ENCODE peak calls at places on chromosomes 6 and 20, in four cellular contexts. V, L, T and U are unnamed samples.
A peak's percentile ranks its signal among the peaks of the same experiment; 100 is the strongest.

GRCh38 chr20:37337208-37337955 is 8.6 kb upstream of the SRC start:
- DNase-seq in L (no peak), V (no peak), T (no peak), U (no peak)

GRCh38 chr6:80181352-80182081 is 75.0 kb downstream of the BCKDHB start:
- DNase-seq in L (no peak), T (no peak), V (no peak), U (peak; percentile 25)

GRCh38 chr6:28383235-28384142 is 16.1 kb downstream of the ZSCAN12 start:
- DNase-seq in T (peak; percentile 94), V (peak; percentile 92), L (peak; percentile 85), U (peak; percentile 90)

GRCh38 chr6:40778186-40778585 is 191.0 kb upstream of the LRFN2 start:
- DNase-seq in T (no peak), V (no peak), L (no peak), U (no peak)

GRCh38 chr6:117078624-117079023 is 186.7 kb upstream of the VGLL2 start:
- DNase-seq in T (no peak), V (peak; percentile 25), L (no peak), U (no peak)

GRCh38 chr20:57525328-57526053 is 551 bp upstream of the CTCFL start:
- DNase-seq in T (peak; percentile 20), V (no peak), L (no peak), U (no peak)

GRCh38 chr6:31354788-31355539 is 2.0 kb downstream of the HLA-B start:
- DNase-seq in T (no peak), L (no peak), V (no peak), U (no peak)

GRCh38 chr20:62063981-62064787 is 1.5 kb downstream of the TAF4 start:
- DNase-seq in T (peak; percentile 42), L (no peak), V (peak; percentile 59), U (peak; percentile 42)

DNA sequence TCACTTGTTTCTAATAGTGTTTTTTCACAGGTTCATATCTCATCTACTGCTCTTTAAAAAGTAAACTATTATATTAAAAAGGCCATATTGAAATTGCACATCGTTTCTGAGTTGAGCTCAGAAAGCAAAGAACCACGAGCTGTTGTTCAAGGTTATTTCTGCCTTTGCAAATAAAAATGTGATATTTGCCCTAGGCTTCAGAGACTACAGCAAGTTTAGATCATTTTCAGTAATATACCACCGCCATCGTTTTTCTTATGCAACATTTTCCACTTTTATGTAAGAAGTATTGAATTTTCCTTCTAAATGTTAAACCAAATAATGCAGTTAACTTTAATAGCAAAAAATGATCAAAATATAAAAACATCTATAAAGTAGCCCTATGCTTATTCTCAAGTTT is 71.1 kb downstream of the DST start:
- DNase-seq in L (no peak), V (no peak), T (no peak), U (no peak)
- H3K4me1 ChIP-seq in L (no peaks in the 10 kb centered on the region), V (no peaks in the 10 kb centered on the region), T (no peaks in the 10 kb centered on the region), U (no peaks in the 10 kb centered on the region)

GRCh38 chr20:22575087-22575721 is 9.2 kb downstream of the FOXA2 start:
- DNase-seq in T (no peak), L (no peak), V (peak; percentile 16), U (no peak)
- H3K4me3 ChIP-seq in T (no peak overlapping the region), L (no peak overlapping the region), V (no peak overlapping the region), U (no peak overlapping the region)

GRCh38 chr6:26307830-26308229 is 57.2 kb upstream of the BTN3A2 start:
- DNase-seq in T (no peak), V (no peak), L (no peak), U (no peak)

GRCh38 chr6:26302941-26303559 is 61.9 kb upstream of the BTN3A2 start:
- DNase-seq in V (no peak), T (no peak), L (no peak), U (no peak)

GRCh38 chr6:26306248-26306647 is 58.8 kb upstream of the BTN3A2 start:
- DNase-seq in L (no peak), V (no peak), T (no peak), U (no peak)

GRCh38 chr6:26304213-26305096 is 60.5 kb upstream of the BTN3A2 start:
- DNase-seq in T (peak; percentile 45), L (peak; percentile 38), V (peak; percentile 32), U (no peak)

DNA sequence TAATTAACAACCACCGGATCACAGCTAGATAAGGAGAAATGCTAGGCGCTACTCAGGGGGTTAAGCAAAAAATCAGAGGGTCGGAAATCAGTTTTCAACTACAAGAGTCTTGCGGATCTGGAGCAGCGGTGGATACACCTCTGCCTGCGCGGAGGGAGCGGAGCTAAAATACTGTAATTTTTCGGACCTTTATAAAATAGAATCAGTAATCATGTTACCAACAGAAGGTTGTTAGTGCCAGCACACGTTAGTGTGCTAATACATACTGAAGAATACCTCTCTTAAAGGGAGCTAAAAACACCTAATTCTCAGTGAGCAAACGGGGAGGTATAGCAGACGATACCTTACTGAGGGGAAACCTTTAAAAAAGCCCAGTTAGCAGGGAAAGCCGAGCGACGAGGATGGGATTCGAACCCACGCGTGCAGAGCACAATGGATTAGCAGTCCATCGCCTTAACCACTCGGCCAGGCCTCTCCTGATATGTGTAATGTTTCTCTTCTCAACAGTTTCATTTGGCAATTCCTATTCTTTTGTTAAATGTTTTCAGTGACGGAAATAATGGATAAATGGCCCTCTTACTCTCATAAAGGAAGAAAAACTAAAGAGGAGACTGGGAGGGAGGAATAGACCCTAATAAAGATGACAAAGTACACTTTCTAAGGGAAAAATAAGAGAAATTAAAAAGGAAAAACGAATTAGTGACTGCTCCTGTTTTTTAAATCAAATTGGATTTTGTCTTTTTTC is 59.7 kb upstream of the BTN3A2 start:
- DNase-seq in L (peak; percentile 81), V (peak; percentile 58), T (peak; percentile 65), U (peak; percentile 61)
- TF ChIP-seq POLR2A in L (no peak), V (no peak), T (no peak), U (no peak)

GRCh38 chr6:7991992-7992815 is 72.0 kb downstream of the BLOC1S5 start:
- DNase-seq in T (no peak), L (peak; percentile 50), V (no peak), U (no peak)
- H3K4me1 ChIP-seq in T (no peaks in the 10 kb centered on the region), L (no peaks in the 10 kb centered on the region), V (peaks cover under 1% of the 10 kb centered on the region), U (no peaks in the 10 kb centered on the region)